ENCODE peak calls at places on chromosome 5, in four cellular contexts. F, W, T and H are unnamed samples.

GRCh38 chr5:180629703-180630382 is 19.6 kb downstream of the FLT4 start:
- DNase-seq in F (no peak), W (no peak), T (no peak), H (no peak)

GRCh38 chr5:163889369-163889768 is 383.9 kb downstream of the MAT2B start:
- DNase-seq in F (peak; percentile 72), W (no peak), T (no peak), H (no peak)

GRCh38 chr5:140148508-140148907 is 22.8 kb downstream of the IGIP start:
- DNase-seq in F (peak; percentile 56), W (peak; percentile 61), T (peak; percentile 65), H (no peak)

GRCh38 chr5:138102454-138103320 is 18.9 kb downstream of the WNT8A start:
- DNase-seq in F (no peak), W (no peak), T (no peak), H (peak; percentile 82)

GRCh38 chr5:60779431-60779830 is 64.6 kb downstream of the ELOVL7 start:
- DNase-seq in F (peak; percentile 2), W (no peak), T (no peak), H (no peak)

GRCh38 chr5:116492016-116492623 is 82.5 kb downstream of the SEMA6A start:
- DNase-seq in F (peak; percentile 93), W (no peak), T (no peak), H (no peak)

GRCh38 chr5:132510076-132510475 is 19.5 kb upstream of the IRF1 start:
- DNase-seq in F (peak; percentile 70), W (no peak), T (no peak), H (no peak)

GRCh38 chr5:77881528-77881927 is 105.4 kb upstream of the TBCA start:
- DNase-seq in F (no peak), W (no peak), T (no peak), H (no peak)

GRCh38 chr5:73902327-73903051 is 276.5 kb downstream of the ARHGEF28 start:
- DNase-seq in F (peak; percentile 77), W (peak; percentile 58), T (peak; percentile 41), H (peak; percentile 84)

GRCh38 chr5:157870837-157871834 is 12.2 kb upstream of the CLINT1 start:
- DNase-seq in F (peak; percentile 86), W (no peak), T (peak; percentile 76), H (no peak)

GRCh38 chr5:1029270-1029944 is 20.8 kb downstream of the NKD2 start:
- DNase-seq in F (no peak), W (no peak), T (no peak), H (no peak)
- H3K4me2 ChIP-seq in F (no peak overlapping the region), W (no peak overlapping the region), T (no peak overlapping the region), H (no peak overlapping the region)

GRCh38 chr5:95949810-95950209 is 11.8 kb downstream of the ELL2 start:
- DNase-seq in F (no peak), W (no peak), T (no peak), H (no peak)
- H3K4me2 ChIP-seq in F (peak overlapping the region; percentile 58), W (peak overlapping the region; percentile 48), T (peak overlapping the region; percentile 6), H (no peak overlapping the region)

GRCh38 chr5:113607361-113607760 is 93.9 kb downstream of the YTHDC2 start:
- DNase-seq in F (no peak), W (no peak), T (no peak), H (no peak)

GRCh38 chr5:113606298-113607134 is 93.0 kb downstream of the YTHDC2 start:
- DNase-seq in F (peak; percentile 73), W (peak; percentile 66), T (peak; percentile 19), H (peak; percentile 90)

GRCh38 chr5:113612060-113612496 is 98.6 kb downstream of the YTHDC2 start:
- DNase-seq in F (peak; percentile 59), W (peak; percentile 53), T (peak; percentile 41), H (peak; percentile 74)

DNA sequence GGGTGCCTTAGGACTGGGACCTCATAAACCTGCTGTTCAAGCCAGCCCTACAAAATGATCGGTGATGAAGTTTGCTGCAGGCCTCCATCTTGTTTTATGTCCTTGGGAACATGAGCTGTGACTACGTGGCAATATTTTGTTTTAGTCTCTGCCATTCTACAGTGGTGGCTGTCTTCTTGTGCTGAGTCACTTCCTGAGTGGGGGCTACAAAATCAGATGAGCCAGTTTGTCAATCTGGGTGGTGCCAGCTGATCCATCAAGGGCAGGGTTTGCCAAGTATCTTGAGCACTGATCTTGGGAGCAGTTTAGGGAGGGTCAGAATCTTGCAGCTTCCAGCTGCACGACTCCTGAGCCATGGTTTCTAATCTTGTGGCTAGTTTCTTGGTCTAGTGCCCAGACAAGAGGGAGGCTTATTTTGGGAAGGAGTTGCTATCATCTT is 94.6 kb downstream of the YTHDC2 start:
- DNase-seq in F (peak; percentile 21), W (no peak), T (no peak), H (no peak)
- H3K4me2 ChIP-seq in F (no peak overlapping the region), W (no peak overlapping the region), T (no peak overlapping the region), H (no peak overlapping the region)

GRCh38 chr5:81252904-81253303 is 19.8 kb downstream of the CKMT2 start:
- DNase-seq in F (no peak), W (no peak), T (no peak), H (no peak)
- H3K4me2 ChIP-seq in F (no peak overlapping the region), W (no peak overlapping the region), T (no peak overlapping the region), H (no peak overlapping the region)

DNA sequence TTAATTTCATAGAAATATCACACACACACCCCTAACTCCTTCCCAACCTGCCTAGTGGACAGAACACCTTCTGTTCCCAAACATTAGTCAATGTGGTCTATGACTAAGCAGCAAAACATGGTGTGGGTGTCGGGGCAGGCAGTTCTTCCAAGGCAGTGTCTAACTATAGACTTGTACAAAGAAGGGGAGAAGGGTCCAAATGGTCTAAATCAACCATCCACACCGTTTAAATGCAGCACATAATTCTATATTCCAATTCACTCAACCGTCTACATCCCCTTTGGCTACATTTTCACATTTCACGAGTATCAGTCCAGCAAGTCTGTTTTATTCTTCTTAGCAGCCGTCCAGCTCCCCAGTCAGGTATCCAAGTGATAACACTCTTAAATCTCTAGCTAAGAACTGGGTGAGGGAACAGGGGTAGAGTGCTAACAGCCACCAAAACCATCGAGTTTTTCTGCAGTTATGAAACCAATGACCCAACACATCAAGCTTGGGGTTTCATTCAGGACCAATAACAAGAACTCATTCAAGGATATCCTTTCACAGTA is 3.4 kb downstream of the ZNF608 start:
- DNase-seq in F (peak; percentile 85), W (no peak), T (no peak), H (no peak)
- H3K4me2 ChIP-seq in F (peak overlapping the region; percentile 100), W (peak overlapping the region; percentile 93), T (peak overlapping the region; percentile 44), H (peak overlapping the region; percentile 99)

DNA sequence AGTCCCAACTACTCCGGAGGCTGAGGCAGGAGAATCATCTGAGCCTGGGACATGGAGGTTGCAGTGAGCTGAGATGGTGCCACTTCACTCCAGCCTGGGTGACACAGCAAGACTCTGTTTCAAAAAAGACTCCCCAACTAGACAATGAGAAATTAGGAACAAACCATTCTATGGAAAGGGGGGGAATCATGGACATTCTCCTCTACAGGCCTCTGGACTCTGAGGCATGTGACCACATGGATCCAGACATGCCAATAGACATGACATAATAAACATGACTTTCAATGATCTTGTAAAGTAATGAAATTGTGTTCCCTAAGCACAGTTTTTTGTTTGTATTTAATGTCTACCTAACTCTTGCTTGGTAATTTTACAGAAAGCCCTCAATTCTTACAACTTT is 8.8 kb downstream of the HOMER1 start:
- DNase-seq in F (no peak), W (no peak), T (no peak), H (no peak)
- H3K4me2 ChIP-seq in F (no peak overlapping the region), W (no peak overlapping the region), T (no peak overlapping the region), H (no peak overlapping the region)

GRCh38 chr5:137022043-137022442 is 477.1 kb downstream of the SPOCK1 start:
- DNase-seq in F (peak; percentile 24), W (no peak), T (no peak), H (no peak)
- H3K4me2 ChIP-seq in F (no peak overlapping the region), W (peak overlapping the region; percentile 21), T (no peak overlapping the region), H (no peak overlapping the region)